ENCODE peak calls at places on chromosomes 6 and 20, in eight cellular contexts. One of them, this sample, is unnamed.

GRCh38 chr20:2101057-2101934 is at the start of gene STK35:
- DNase-seq in stimulated activated CD4-positive, alpha-beta T cell treated with anti-CD3 and anti-CD28 coated beads, TNF-alpha, amount 100 ng/mL, for 1 hour: peak
- DNase-seq in neural progenitor cell: no peak
- DNase-seq in midbrain: no peak
- DNase-seq in NCI-H1048: peak
- DNase-seq in astrocyte of the spinal cord: no peak
- DNase-seq in ecto neural progenitor cell: peak
- DNase-seq in CD4-positive, alpha-beta T cell: no peak
- DNase-seq in this sample: no peak

GRCh38 chr6:13248053-13248452 is 80.3 kb downstream of the TBC1D7 start:
- DNase-seq in stimulated activated CD4-positive, alpha-beta T cell treated with anti-CD3 and anti-CD28 coated beads, TNF-alpha, amount 100 ng/mL, for 1 hour: no peak
- DNase-seq in neural progenitor cell: peak
- DNase-seq in midbrain: no peak
- DNase-seq in NCI-H1048: no peak
- DNase-seq in astrocyte of the spinal cord: peak
- DNase-seq in ecto neural progenitor cell: no peak
- DNase-seq in CD4-positive, alpha-beta T cell: no peak
- DNase-seq in this sample: peak

GRCh38 chr6:166672624-166673165 is 45.6 kb upstream of the RPS6KA2 start:
- DNase-seq in stimulated activated CD4-positive, alpha-beta T cell treated with anti-CD3 and anti-CD28 coated beads, TNF-alpha, amount 100 ng/mL, for 1 hour: no peak
- DNase-seq in neural progenitor cell: no peak
- DNase-seq in midbrain: no peak
- DNase-seq in NCI-H1048: no peak
- DNase-seq in astrocyte of the spinal cord: no peak
- DNase-seq in ecto neural progenitor cell: no peak
- DNase-seq in CD4-positive, alpha-beta T cell: no peak
- DNase-seq in this sample: no peak

GRCh38 chr6:105179244-105180065 is at the start of gene POPDC3:
- DNase-seq in stimulated activated CD4-positive, alpha-beta T cell treated with anti-CD3 and anti-CD28 coated beads, TNF-alpha, amount 100 ng/mL, for 1 hour: no peak
- DNase-seq in neural progenitor cell: peak
- DNase-seq in midbrain: peak
- DNase-seq in NCI-H1048: no peak
- DNase-seq in astrocyte of the spinal cord: peak
- DNase-seq in ecto neural progenitor cell: peak
- DNase-seq in CD4-positive, alpha-beta T cell: no peak
- DNase-seq in this sample: peak

GRCh38 chr20:19012671-19013070 is 199.1 kb downstream of the SCP2D1 start:
- DNase-seq in stimulated activated CD4-positive, alpha-beta T cell treated with anti-CD3 and anti-CD28 coated beads, TNF-alpha, amount 100 ng/mL, for 1 hour: no peak
- DNase-seq in neural progenitor cell: no peak
- DNase-seq in midbrain: no peak
- DNase-seq in NCI-H1048: no peak
- DNase-seq in astrocyte of the spinal cord: no peak
- DNase-seq in ecto neural progenitor cell: no peak
- DNase-seq in CD4-positive, alpha-beta T cell: no peak
- DNase-seq in this sample: no peak

GRCh38 chr20:50172347-50173013 is 18.1 kb upstream of the CEBPB start:
- DNase-seq in stimulated activated CD4-positive, alpha-beta T cell treated with anti-CD3 and anti-CD28 coated beads, TNF-alpha, amount 100 ng/mL, for 1 hour: no peak
- DNase-seq in neural progenitor cell: peak
- DNase-seq in midbrain: no peak
- DNase-seq in NCI-H1048: no peak
- DNase-seq in astrocyte of the spinal cord: peak
- DNase-seq in ecto neural progenitor cell: peak
- DNase-seq in CD4-positive, alpha-beta T cell: no peak
- DNase-seq in this sample: peak

GRCh38 chr20:41308290-41308691 is 9.2 kb downstream of the ZHX3 start:
- DNase-seq in stimulated activated CD4-positive, alpha-beta T cell treated with anti-CD3 and anti-CD28 coated beads, TNF-alpha, amount 100 ng/mL, for 1 hour: no peak
- DNase-seq in neural progenitor cell: no peak
- DNase-seq in midbrain: peak
- DNase-seq in NCI-H1048: no peak
- DNase-seq in astrocyte of the spinal cord: peak
- DNase-seq in ecto neural progenitor cell: no peak
- DNase-seq in CD4-positive, alpha-beta T cell: no peak
- DNase-seq in this sample: no peak

GRCh38 chr6:88922775-88923548 is 40.5 kb downstream of the RNGTT start:
- DNase-seq in stimulated activated CD4-positive, alpha-beta T cell treated with anti-CD3 and anti-CD28 coated beads, TNF-alpha, amount 100 ng/mL, for 1 hour: no peak
- DNase-seq in neural progenitor cell: no peak
- DNase-seq in midbrain: no peak
- DNase-seq in NCI-H1048: no peak
- DNase-seq in astrocyte of the spinal cord: peak
- DNase-seq in ecto neural progenitor cell: no peak
- DNase-seq in CD4-positive, alpha-beta T cell: no peak
- DNase-seq in this sample: no peak

GRCh38 chr6:68343901-68344300 is 291.2 kb upstream of the ADGRB3 start:
- DNase-seq in stimulated activated CD4-positive, alpha-beta T cell treated with anti-CD3 and anti-CD28 coated beads, TNF-alpha, amount 100 ng/mL, for 1 hour: no peak
- DNase-seq in neural progenitor cell: peak
- DNase-seq in midbrain: peak
- DNase-seq in NCI-H1048: peak
- DNase-seq in astrocyte of the spinal cord: peak
- DNase-seq in ecto neural progenitor cell: peak
- DNase-seq in CD4-positive, alpha-beta T cell: no peak
- DNase-seq in this sample: peak

GRCh38 chr6:66985816-66986215 is 1278.8 kb upstream of the EYS start:
- DNase-seq in stimulated activated CD4-positive, alpha-beta T cell treated with anti-CD3 and anti-CD28 coated beads, TNF-alpha, amount 100 ng/mL, for 1 hour: no peak
- DNase-seq in neural progenitor cell: no peak
- DNase-seq in midbrain: no peak
- DNase-seq in NCI-H1048: no peak
- DNase-seq in astrocyte of the spinal cord: no peak
- DNase-seq in ecto neural progenitor cell: no peak
- DNase-seq in CD4-positive, alpha-beta T cell: no peak
- DNase-seq in this sample: no peak

GRCh38 chr20:47453167-47453782 is 48.4 kb upstream of the NCOA3 start:
- DNase-seq in stimulated activated CD4-positive, alpha-beta T cell treated with anti-CD3 and anti-CD28 coated beads, TNF-alpha, amount 100 ng/mL, for 1 hour: no peak
- DNase-seq in neural progenitor cell: no peak
- DNase-seq in midbrain: no peak
- DNase-seq in NCI-H1048: no peak
- DNase-seq in astrocyte of the spinal cord: peak
- DNase-seq in ecto neural progenitor cell: no peak
- DNase-seq in CD4-positive, alpha-beta T cell: no peak
- DNase-seq in this sample: no peak

GRCh38 chr6:90490030-90490429 is 96.8 kb downstream of the MAP3K7 start:
- DNase-seq in stimulated activated CD4-positive, alpha-beta T cell treated with anti-CD3 and anti-CD28 coated beads, TNF-alpha, amount 100 ng/mL, for 1 hour: no peak
- DNase-seq in neural progenitor cell: peak
- DNase-seq in midbrain: no peak
- DNase-seq in NCI-H1048: no peak
- DNase-seq in astrocyte of the spinal cord: no peak
- DNase-seq in ecto neural progenitor cell: no peak
- DNase-seq in CD4-positive, alpha-beta T cell: no peak
- DNase-seq in this sample: no peak